ENCODE peak calls at places on chromosome 6, in six cellular contexts. One of them, this sample, is unnamed.

GRCh38 chr6:40512340-40512739 is 74.8 kb downstream of the LRFN2 start:
- DNase-seq in ascending aorta: no peak
- DNase-seq in CD4-positive, alpha-beta T cell: no peak
- DNase-seq in PC-3: no peak
- DNase-seq in left lung: no peak
- DNase-seq in psoas muscle: no peak
- DNase-seq in this sample: no peak

GRCh38 chr6:166420351-166420750 is 37.6 kb upstream of the MPC1 start:
- DNase-seq in ascending aorta: no peak
- DNase-seq in CD4-positive, alpha-beta T cell: no peak
- DNase-seq in PC-3: peak; percentile 55
- DNase-seq in left lung: no peak
- DNase-seq in psoas muscle: peak; percentile 7
- DNase-seq in this sample: no peak

GRCh38 chr6:34301408-34301807 is 52.6 kb upstream of the SMIM29 start:
- DNase-seq in ascending aorta: peak; percentile 83
- DNase-seq in CD4-positive, alpha-beta T cell: no peak
- DNase-seq in PC-3: no peak
- DNase-seq in left lung: no peak
- DNase-seq in psoas muscle: peak; percentile 73
- DNase-seq in this sample: no peak

GRCh38 chr6:33915134-33915533 is 111.3 kb upstream of the MLN start:
- DNase-seq in ascending aorta: no peak
- DNase-seq in CD4-positive, alpha-beta T cell: no peak
- DNase-seq in PC-3: no peak
- DNase-seq in left lung: no peak
- DNase-seq in psoas muscle: no peak
- DNase-seq in this sample: no peak

GRCh38 chr6:5025911-5026819 is 22.3 kb upstream of the RPP40 start:
- DNase-seq in ascending aorta: peak; percentile 70
- DNase-seq in CD4-positive, alpha-beta T cell: no peak
- DNase-seq in PC-3: no peak
- DNase-seq in left lung: peak; percentile 85
- DNase-seq in psoas muscle: peak; percentile 67
- DNase-seq in this sample: no peak

GRCh38 chr6:150491131-150491795 is 108.4 kb upstream of the PLEKHG1 start:
- DNase-seq in ascending aorta: no peak
- DNase-seq in CD4-positive, alpha-beta T cell: no peak
- DNase-seq in PC-3: peak; percentile 87
- DNase-seq in left lung: no peak
- DNase-seq in psoas muscle: no peak
- DNase-seq in this sample: no peak

GRCh38 chr6:142602972-142603371 is 301.2 kb downstream of the ADGRG6 start:
- DNase-seq in ascending aorta: no peak
- DNase-seq in CD4-positive, alpha-beta T cell: no peak
- DNase-seq in PC-3: no peak
- DNase-seq in left lung: no peak
- DNase-seq in psoas muscle: no peak
- DNase-seq in this sample: no peak

GRCh38 chr6:138285800-138286199 is 67.5 kb upstream of the PBOV1 start:
- DNase-seq in ascending aorta: no peak
- DNase-seq in CD4-positive, alpha-beta T cell: no peak
- DNase-seq in PC-3: no peak
- DNase-seq in left lung: no peak
- DNase-seq in psoas muscle: no peak
- DNase-seq in this sample: no peak

GRCh38 chr6:41462980-41463930 is 82.9 kb upstream of the FOXP4 start:
- DNase-seq in ascending aorta: peak; percentile 81
- DNase-seq in CD4-positive, alpha-beta T cell: no peak
- DNase-seq in PC-3: peak; percentile 70
- DNase-seq in left lung: no peak
- DNase-seq in psoas muscle: peak; percentile 76
- DNase-seq in this sample: no peak

GRCh38 chr6:44247338-44248302 is 719 bp downstream of the HSP90AB1 start:
- DNase-seq in ascending aorta: peak; percentile 88
- DNase-seq in CD4-positive, alpha-beta T cell: peak; percentile 87
- DNase-seq in PC-3: peak; percentile 44
- DNase-seq in left lung: peak; percentile 92
- DNase-seq in psoas muscle: peak; percentile 91
- DNase-seq in this sample: peak; percentile 76

GRCh38 chr6:13212538-13212937 is 115.8 kb downstream of the TBC1D7 start:
- DNase-seq in ascending aorta: peak; percentile 34
- DNase-seq in CD4-positive, alpha-beta T cell: no peak
- DNase-seq in PC-3: no peak
- DNase-seq in left lung: no peak
- DNase-seq in psoas muscle: no peak
- DNase-seq in this sample: no peak

GRCh38 chr6:34021839-34022190 is 124.1 kb downstream of the GRM4 start:
- DNase-seq in ascending aorta: no peak
- DNase-seq in CD4-positive, alpha-beta T cell: no peak
- DNase-seq in PC-3: no peak
- DNase-seq in left lung: no peak
- DNase-seq in psoas muscle: peak; percentile 22
- DNase-seq in this sample: no peak

GRCh38 chr6:156953478-156954146 is 176.4 kb downstream of the ARID1B start:
- DNase-seq in ascending aorta: no peak
- DNase-seq in CD4-positive, alpha-beta T cell: peak; percentile 21
- DNase-seq in PC-3: peak; percentile 89
- DNase-seq in left lung: no peak
- DNase-seq in psoas muscle: no peak
- DNase-seq in this sample: no peak

GRCh38 chr6:16832027-16832688 is 70.9 kb upstream of the ATXN1 start:
- DNase-seq in ascending aorta: no peak
- DNase-seq in CD4-positive, alpha-beta T cell: no peak
- DNase-seq in PC-3: no peak
- DNase-seq in left lung: no peak
- DNase-seq in psoas muscle: no peak
- DNase-seq in this sample: no peak

GRCh38 chr6:28907394-28907793 is 16.4 kb downstream of the TRIM27 start:
- DNase-seq in ascending aorta: peak; percentile 80
- DNase-seq in CD4-positive, alpha-beta T cell: no peak
- DNase-seq in PC-3: peak; percentile 33
- DNase-seq in left lung: no peak
- DNase-seq in psoas muscle: no peak
- DNase-seq in this sample: no peak

GRCh38 chr6:47109281-47109680 is 67.1 kb upstream of the ADGRF1 start:
- DNase-seq in ascending aorta: no peak
- DNase-seq in CD4-positive, alpha-beta T cell: no peak
- DNase-seq in PC-3: no peak
- DNase-seq in left lung: no peak
- DNase-seq in psoas muscle: no peak
- DNase-seq in this sample: no peak

GRCh38 chr6:152598421-152598820 is 38.7 kb downstream of the SYNE1 start:
- DNase-seq in ascending aorta: no peak
- DNase-seq in CD4-positive, alpha-beta T cell: no peak
- DNase-seq in PC-3: no peak
- DNase-seq in left lung: no peak
- DNase-seq in psoas muscle: no peak
- DNase-seq in this sample: no peak

GRCh38 chr6:105601541-105602174 is 198.8 kb upstream of the PREP start:
- DNase-seq in ascending aorta: peak; percentile 94
- DNase-seq in CD4-positive, alpha-beta T cell: no peak
- DNase-seq in PC-3: no peak
- DNase-seq in left lung: no peak
- DNase-seq in psoas muscle: peak; percentile 81
- DNase-seq in this sample: no peak

GRCh38 chr6:105587349-105588115 is 184.7 kb upstream of the PREP start:
- DNase-seq in ascending aorta: no peak
- DNase-seq in CD4-positive, alpha-beta T cell: peak; percentile 20
- DNase-seq in PC-3: peak; percentile 84
- DNase-seq in left lung: no peak
- DNase-seq in psoas muscle: no peak
- DNase-seq in this sample: no peak

GRCh38 chr6:77456531-77457248 is 6.6 kb downstream of the HTR1B start:
- DNase-seq in ascending aorta: peak; percentile 89
- DNase-seq in CD4-positive, alpha-beta T cell: no peak
- DNase-seq in PC-3: peak; percentile 58
- DNase-seq in left lung: no peak
- DNase-seq in psoas muscle: no peak
- DNase-seq in this sample: no peak

GRCh38 chr6:31912186-31912585 is 10.3 kb upstream of the ZBTB12 start:
- DNase-seq in ascending aorta: no peak
- DNase-seq in CD4-positive, alpha-beta T cell: no peak
- DNase-seq in PC-3: no peak
- DNase-seq in left lung: no peak
- DNase-seq in psoas muscle: no peak
- DNase-seq in this sample: no peak

GRCh38 chr6:159701413-159701999 is 8.5 kb upstream of the SOD2 start:
- DNase-seq in ascending aorta: peak; percentile 78
- DNase-seq in CD4-positive, alpha-beta T cell: no peak
- DNase-seq in PC-3: peak; percentile 77
- DNase-seq in left lung: no peak
- DNase-seq in psoas muscle: no peak
- DNase-seq in this sample: no peak

GRCh38 chr6:113397229-113397628 is 459.9 kb upstream of the MARCKS start:
- DNase-seq in ascending aorta: no peak
- DNase-seq in CD4-positive, alpha-beta T cell: no peak
- DNase-seq in PC-3: no peak
- DNase-seq in left lung: no peak
- DNase-seq in psoas muscle: no peak
- DNase-seq in this sample: no peak

GRCh38 chr6:37483917-37484785 is 15.5 kb downstream of the CCDC167 start:
- DNase-seq in ascending aorta: no peak
- DNase-seq in CD4-positive, alpha-beta T cell: peak; percentile 79
- DNase-seq in PC-3: peak; percentile 56
- DNase-seq in left lung: peak; percentile 86
- DNase-seq in psoas muscle: peak; percentile 81
- DNase-seq in this sample: peak; percentile 71

DNA sequence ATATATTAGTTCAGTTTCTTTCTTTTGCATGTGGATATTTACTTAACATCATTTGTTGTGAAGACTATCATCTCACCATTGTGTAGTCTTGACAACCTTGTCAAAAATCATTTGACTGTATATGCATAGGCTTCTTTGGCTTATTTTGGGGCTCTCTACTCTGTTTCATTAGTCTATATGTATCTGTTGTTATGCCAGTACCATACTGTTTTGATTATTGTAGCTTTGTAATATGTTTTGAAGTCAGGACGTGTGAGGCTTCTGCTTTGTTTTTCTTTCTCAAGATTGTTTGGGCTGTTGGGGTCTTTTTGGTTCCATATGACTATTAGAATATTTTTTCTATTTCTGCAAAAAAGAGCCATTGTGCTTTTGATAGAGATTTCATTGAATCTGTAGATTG is 288.2 kb upstream of the RNF217 start:
- DNase-seq in ascending aorta: no peak
- DNase-seq in CD4-positive, alpha-beta T cell: no peak
- DNase-seq in PC-3: no peak
- DNase-seq in left lung: no peak
- DNase-seq in psoas muscle: no peak
- DNase-seq in this sample: no peak
- H3K9me3 ChIP-seq in ascending aorta: peaks cover 7% of the 10 kb centered on the region
- H3K9me3 ChIP-seq in CD4-positive, alpha-beta T cell: peaks cover 11% of the 10 kb centered on the region
- H3K9me3 ChIP-seq in PC-3: no peaks in the 10 kb centered on the region
- H3K9me3 ChIP-seq in left lung: peaks cover 54% of the 10 kb centered on the region
- H3K9me3 ChIP-seq in psoas muscle: peaks cover 16% of the 10 kb centered on the region
- H3K9me3 ChIP-seq in this sample: no peaks in the 10 kb centered on the region

GRCh38 chr6:67884442-67884841 is 750.6 kb upstream of the ADGRB3 start:
- DNase-seq in ascending aorta: no peak
- DNase-seq in CD4-positive, alpha-beta T cell: no peak
- DNase-seq in PC-3: no peak
- DNase-seq in left lung: no peak
- DNase-seq in psoas muscle: no peak
- DNase-seq in this sample: no peak
- H3K9me3 ChIP-seq in ascending aorta: no peaks in the 10 kb centered on the region
- H3K9me3 ChIP-seq in CD4-positive, alpha-beta T cell: no peaks in the 10 kb centered on the region
- H3K9me3 ChIP-seq in PC-3: no peaks in the 10 kb centered on the region
- H3K9me3 ChIP-seq in left lung: peaks cover 36% of the 10 kb centered on the region
- H3K9me3 ChIP-seq in psoas muscle: no peaks in the 10 kb centered on the region
- H3K9me3 ChIP-seq in this sample: no peaks in the 10 kb centered on the region

DNA sequence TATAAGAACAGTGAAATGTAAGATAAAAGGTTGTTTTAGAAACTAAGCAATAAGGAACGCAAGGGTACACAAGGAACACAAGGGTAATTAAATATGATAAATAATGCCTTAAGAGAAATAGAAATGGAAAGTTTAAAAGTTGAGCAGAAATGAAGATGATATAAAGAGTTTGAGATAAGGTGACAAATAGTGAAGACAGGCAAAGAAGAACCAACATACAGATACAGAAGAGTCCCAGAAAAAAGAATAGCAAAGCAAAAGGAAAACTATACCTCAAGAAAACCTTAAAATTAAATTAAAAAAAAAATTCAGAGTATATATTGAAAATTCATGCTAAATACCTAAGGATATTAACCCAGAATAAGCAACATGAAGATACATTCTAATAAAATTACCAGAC is 16.4 kb downstream of the HDDC2 start:
- DNase-seq in ascending aorta: no peak
- DNase-seq in CD4-positive, alpha-beta T cell: no peak
- DNase-seq in PC-3: no peak
- DNase-seq in left lung: no peak
- DNase-seq in psoas muscle: no peak
- DNase-seq in this sample: no peak
- H3K9me3 ChIP-seq in ascending aorta: no peaks in the 10 kb centered on the region
- H3K9me3 ChIP-seq in CD4-positive, alpha-beta T cell: peaks cover 6% of the 10 kb centered on the region
- H3K9me3 ChIP-seq in PC-3: no peaks in the 10 kb centered on the region
- H3K9me3 ChIP-seq in left lung: peaks cover 12% of the 10 kb centered on the region
- H3K9me3 ChIP-seq in psoas muscle: peaks cover 9% of the 10 kb centered on the region
- H3K9me3 ChIP-seq in this sample: no peaks in the 10 kb centered on the region

GRCh38 chr6:169087436-169088046 is 166.1 kb downstream of the THBS2 start:
- DNase-seq in ascending aorta: no peak
- DNase-seq in CD4-positive, alpha-beta T cell: no peak
- DNase-seq in PC-3: no peak
- DNase-seq in left lung: no peak
- DNase-seq in psoas muscle: no peak
- DNase-seq in this sample: no peak
- H3K9me3 ChIP-seq in ascending aorta: no peaks in the 10 kb centered on the region
- H3K9me3 ChIP-seq in CD4-positive, alpha-beta T cell: peaks cover 9% of the 10 kb centered on the region
- H3K9me3 ChIP-seq in PC-3: no peaks in the 10 kb centered on the region
- H3K9me3 ChIP-seq in left lung: peaks cover 24% of the 10 kb centered on the region
- H3K9me3 ChIP-seq in psoas muscle: no peaks in the 10 kb centered on the region
- H3K9me3 ChIP-seq in this sample: peaks cover 4% of the 10 kb centered on the region